ENCODE peak calls at places on chromosome 16, in six cellular contexts. N is stomach; T is Panc1; B is PC-3; D is CD4-positive, alpha-beta T cell; F is SJSA1. Y is an unnamed sample.

GRCh38 chr16:29943846-29944669 is 17.8 kb upstream of the TMEM219 start:
- DNase-seq in F (peak; percentile 97), T (peak; percentile 98), D (no peak), B (peak; percentile 95), N (peak; percentile 41), Y (peak; percentile 86)

GRCh38 chr16:27690604-27691003 is 140.7 kb downstream of the KATNIP start:
- DNase-seq in T (no peak), N (no peak), F (no peak), B (no peak), D (no peak), Y (no peak)

GRCh38 chr16:24858219-24859041 is 12.7 kb downstream of the SLC5A11 start:
- DNase-seq in N (peak; percentile 39), F (peak; percentile 45), T (no peak), D (peak; percentile 25), B (peak; percentile 57), Y (no peak)

GRCh38 chr16:16985707-16986106 is 485.1 kb downstream of the XYLT1 start:
- DNase-seq in N (no peak), F (no peak), T (no peak), B (no peak), D (no peak), Y (no peak)

GRCh38 chr16:3115561-3115960 is 3.2 kb downstream of the ZNF205 start:
- DNase-seq in T (no peak), B (no peak), N (no peak), D (no peak), F (no peak), Y (no peak)

GRCh38 chr16:84331998-84332780 is 36.1 kb upstream of the ATP2C2 start:
- DNase-seq in B (peak; percentile 48), N (no peak), F (no peak), T (no peak), D (no peak), Y (no peak)

GRCh38 chr16:3578121-3578520 is 918 bp upstream of the NLRC3 start:
- DNase-seq in D (no peak), B (no peak), T (no peak), F (no peak), N (no peak), Y (no peak)

GRCh38 chr16:4375717-4376116 is 4.1 kb downstream of the VASN start:
- DNase-seq in B (no peak), F (no peak), N (no peak), D (no peak), T (no peak), Y (no peak)

GRCh38 chr16:89101303-89102034 is 7.8 kb downstream of the ACSF3 start:
- DNase-seq in F (no peak), T (no peak), B (no peak), N (no peak), D (no peak), Y (no peak)

GRCh38 chr16:56632160-56632847 is at the start of gene MT1M:
- DNase-seq in N (peak; percentile 69), T (no peak), D (no peak), F (no peak), B (peak; percentile 22), Y (no peak)
- H3K27ac ChIP-seq in N (peak within 1 kb of the TSS; percentile 87), T (peak within 1 kb of the TSS; percentile 39), D (no peak within 1 kb of the TSS), F (no peak within 1 kb of the TSS), B (no peak within 1 kb of the TSS), Y (no peak within 1 kb of the TSS)

DNA sequence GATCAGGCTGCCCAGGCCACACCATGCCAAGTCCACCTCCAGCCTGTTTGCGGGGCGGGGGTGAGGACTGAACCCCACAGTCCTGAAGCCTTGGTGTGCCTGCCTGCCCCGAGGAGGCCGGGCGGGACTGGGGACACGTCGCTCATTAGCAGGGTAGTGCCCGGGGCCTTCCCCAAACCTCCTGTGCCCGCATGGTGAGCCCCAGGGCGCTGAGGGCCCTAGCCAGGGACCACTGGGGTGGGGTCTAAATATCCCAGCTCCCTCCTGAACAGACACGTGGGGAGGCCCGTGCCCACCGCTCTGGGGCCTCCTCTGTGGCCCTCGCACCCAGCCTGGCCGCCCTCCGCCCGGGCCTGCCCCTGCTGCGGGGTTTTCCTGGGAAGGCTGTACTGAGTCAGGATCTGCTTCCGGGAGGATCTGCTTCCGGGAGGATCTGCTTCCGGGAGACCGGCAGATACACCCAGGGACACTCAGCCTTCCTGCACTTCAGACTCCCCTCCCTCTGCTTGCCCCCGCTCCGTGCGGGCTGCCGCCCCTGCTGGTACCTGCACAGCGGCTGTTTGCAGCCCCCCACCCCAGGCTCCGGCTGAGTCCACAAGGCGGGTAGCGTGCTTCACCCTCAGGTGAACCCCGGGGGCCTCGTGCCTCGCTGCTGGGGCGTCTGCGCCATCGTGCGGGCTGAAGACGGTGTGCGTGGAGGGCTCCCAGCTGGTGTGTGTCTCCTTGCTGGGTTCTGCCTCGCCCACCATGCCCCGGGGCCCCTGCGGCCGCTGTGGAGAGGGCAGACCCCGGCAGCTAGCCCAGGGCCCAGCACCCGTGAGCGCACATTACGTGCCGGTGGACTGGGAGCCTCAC is 23.6 kb upstream of the CACNA1H start:
- DNase-seq in T (no peak), D (no peak), B (no peak), F (no peak), N (no peak), Y (no peak)
- H3K27ac ChIP-seq in T (no peak overlapping the region), D (no peak overlapping the region), B (no peak overlapping the region), F (no peak overlapping the region), N (no peak overlapping the region), Y (no peak overlapping the region)

GRCh38 chr16:31452631-31453106 is 6.6 kb upstream of the ARMC5 start:
- DNase-seq in T (no peak), D (no peak), N (no peak), B (peak; percentile 61), F (peak; percentile 82), Y (peak; percentile 67)
- H3K27ac ChIP-seq in T (peak overlapping the region; percentile 63), D (no peak overlapping the region), N (peak overlapping the region; percentile 64), B (peak overlapping the region; percentile 52), F (peak overlapping the region; percentile 67), Y (peak overlapping the region; percentile 97)

DNA sequence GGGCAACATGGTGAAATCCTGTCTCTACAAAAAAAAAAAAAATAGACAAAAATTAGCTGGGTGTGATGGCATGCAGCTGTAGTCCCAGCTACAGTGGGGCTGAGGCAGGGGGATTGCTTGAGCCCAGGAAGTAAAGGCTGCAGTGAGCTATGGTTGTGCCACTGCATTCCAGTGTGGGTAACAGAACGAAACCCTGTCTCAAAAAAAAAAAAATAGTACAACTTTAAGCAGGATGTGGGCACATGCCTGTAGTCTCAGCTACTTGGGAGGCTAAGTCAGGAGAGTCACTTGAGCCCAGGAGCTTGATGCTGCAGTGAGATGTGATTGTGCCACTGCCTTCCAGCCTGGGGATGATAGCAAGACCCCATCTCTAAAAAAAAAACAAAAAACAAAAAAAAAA is 43.6 kb downstream of the TENT4B start:
- DNase-seq in B (no peak), D (no peak), F (peak; percentile 54), N (no peak), T (no peak), Y (no peak)
- H3K27ac ChIP-seq in B (no peak overlapping the region), D (no peak overlapping the region), F (peak overlapping the region; percentile 55), N (no peak overlapping the region), T (no peak overlapping the region), Y (peak overlapping the region; percentile 74)

GRCh38 chr16:11296351-11296705 is 15.2 kb upstream of the PRM1 start:
- DNase-seq in B (no peak), D (no peak), F (no peak), N (no peak), T (no peak), Y (no peak)

GRCh38 chr16:11295672-11296071 is 14.5 kb upstream of the PRM1 start:
- DNase-seq in N (no peak), F (no peak), B (no peak), D (no peak), T (no peak), Y (no peak)

GRCh38 chr16:11297492-11298142 is 16.5 kb upstream of the PRM1 start:
- DNase-seq in B (no peak), D (peak; percentile 55), T (no peak), N (peak; percentile 91), F (peak; percentile 52), Y (no peak)

GRCh38 chr16:11298143-11298900 is 17.2 kb upstream of the PRM1 start:
- DNase-seq in F (no peak), T (no peak), D (no peak), B (no peak), N (no peak), Y (no peak)

DNA sequence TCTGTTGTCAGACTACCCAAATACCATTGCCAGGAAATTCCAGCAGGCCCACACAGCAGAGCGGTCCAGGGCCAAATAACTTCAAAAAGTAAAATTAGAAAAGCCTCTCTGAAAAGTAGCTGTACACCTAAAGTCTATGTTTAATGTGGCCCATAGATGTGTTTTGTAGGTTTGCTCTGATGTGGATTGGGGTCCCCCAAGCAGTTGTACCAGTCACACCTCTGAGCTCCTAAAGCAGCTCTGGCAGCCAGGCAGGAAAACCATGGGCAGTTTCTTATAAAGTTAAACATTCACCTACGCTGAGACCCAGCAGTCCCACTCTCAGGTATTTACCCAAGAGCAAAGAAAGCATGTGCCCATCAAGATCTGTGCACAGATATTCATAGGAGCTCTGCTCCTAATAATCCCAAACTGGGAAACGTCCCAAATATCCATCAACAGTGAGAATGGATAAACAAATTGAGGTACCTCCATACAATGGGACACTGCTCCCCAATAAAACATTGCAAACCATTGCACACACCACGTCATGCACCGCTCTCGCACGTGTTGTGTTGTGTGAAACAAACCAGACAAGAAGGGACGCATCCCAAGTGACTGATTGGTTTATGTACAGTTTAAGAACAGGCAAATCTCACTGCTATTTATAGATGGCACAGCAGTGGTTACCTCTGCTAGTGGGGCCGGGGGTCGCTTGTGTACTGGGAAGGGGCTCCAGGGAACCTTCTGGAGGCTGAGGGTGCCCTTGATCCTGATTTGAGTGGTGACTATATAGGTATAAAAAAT is 15.8 kb upstream of the PRM1 start:
- DNase-seq in D (no peak), T (no peak), B (no peak), N (peak; percentile 58), F (no peak), Y (peak; percentile 33)
- H3K27ac ChIP-seq in D (no peak overlapping the region), T (peak overlapping the region; percentile 26), B (no peak overlapping the region), N (peak overlapping the region; percentile 73), F (no peak overlapping the region), Y (no peak overlapping the region)